ENCODE peak calls at places on chromosome 22, in eight cellular contexts. One of them, this sample, is unnamed. For H3K4me1, the result is how much of the 10 kb centered on the place peaks cover.

GRCh38 chr22:25153961-25154685 is 45.5 kb upstream of the CRYBB3 start:
- DNase-seq in ovary: no peak
- DNase-seq in fibroblast of lung: peak
- DNase-seq in breast epithelium: peak
- DNase-seq in heart right ventricle: peak
- DNase-seq in cardiac muscle cell: peak
- DNase-seq in adrenal gland: peak
- DNase-seq in foreskin keratinocyte: peak
- DNase-seq in this sample: peak

GRCh38 chr22:28024422-28024888 is 105.4 kb upstream of the PITPNB start:
- DNase-seq in ovary: no peak
- DNase-seq in fibroblast of lung: no peak
- DNase-seq in breast epithelium: no peak
- DNase-seq in heart right ventricle: no peak
- DNase-seq in cardiac muscle cell: no peak
- DNase-seq in adrenal gland: no peak
- DNase-seq in foreskin keratinocyte: no peak
- DNase-seq in this sample: no peak

GRCh38 chr22:49027122-49027670 is 800.5 kb downstream of the BRD1 start:
- DNase-seq in ovary: no peak
- DNase-seq in fibroblast of lung: no peak
- DNase-seq in breast epithelium: no peak
- DNase-seq in heart right ventricle: no peak
- DNase-seq in cardiac muscle cell: no peak
- DNase-seq in adrenal gland: no peak
- DNase-seq in foreskin keratinocyte: no peak
- DNase-seq in this sample: no peak

GRCh38 chr22:48943567-48944432 is 883.9 kb downstream of the BRD1 start:
- DNase-seq in ovary: no peak
- DNase-seq in fibroblast of lung: no peak
- DNase-seq in breast epithelium: peak
- DNase-seq in heart right ventricle: no peak
- DNase-seq in cardiac muscle cell: no peak
- DNase-seq in adrenal gland: no peak
- DNase-seq in foreskin keratinocyte: no peak
- DNase-seq in this sample: no peak

GRCh38 chr22:22030493-22031182 is 48.1 kb upstream of the TOP3B start:
- DNase-seq in ovary: peak
- DNase-seq in fibroblast of lung: peak
- DNase-seq in breast epithelium: no peak
- DNase-seq in heart right ventricle: no peak
- DNase-seq in cardiac muscle cell: peak
- DNase-seq in adrenal gland: no peak
- DNase-seq in foreskin keratinocyte: no peak
- DNase-seq in this sample: no peak

GRCh38 chr22:24315367-24315781 is 44.7 kb downstream of the SPECC1L start:
- DNase-seq in ovary: no peak
- DNase-seq in fibroblast of lung: peak
- DNase-seq in breast epithelium: no peak
- DNase-seq in heart right ventricle: no peak
- DNase-seq in cardiac muscle cell: no peak
- DNase-seq in adrenal gland: no peak
- DNase-seq in foreskin keratinocyte: no peak
- DNase-seq in this sample: no peak

GRCh38 chr22:33051960-33052839 is 6.0 kb downstream of the SYN3 start:
- DNase-seq in ovary: no peak
- DNase-seq in fibroblast of lung: no peak
- DNase-seq in breast epithelium: no peak
- DNase-seq in heart right ventricle: no peak
- DNase-seq in cardiac muscle cell: no peak
- DNase-seq in adrenal gland: no peak
- DNase-seq in foreskin keratinocyte: no peak
- DNase-seq in this sample: no peak

GRCh38 chr22:47199261-47199948 is 437.0 kb downstream of the TBC1D22A start:
- DNase-seq in ovary: no peak
- DNase-seq in fibroblast of lung: no peak
- DNase-seq in breast epithelium: no peak
- DNase-seq in heart right ventricle: no peak
- DNase-seq in cardiac muscle cell: no peak
- DNase-seq in adrenal gland: no peak
- DNase-seq in foreskin keratinocyte: no peak
- DNase-seq in this sample: no peak

GRCh38 chr22:23365524-23365923 is 185.2 kb downstream of the BCR start:
- DNase-seq in ovary: no peak
- DNase-seq in fibroblast of lung: no peak
- DNase-seq in breast epithelium: no peak
- DNase-seq in heart right ventricle: no peak
- DNase-seq in cardiac muscle cell: no peak
- DNase-seq in adrenal gland: no peak
- DNase-seq in foreskin keratinocyte: no peak
- DNase-seq in this sample: no peak

DNA sequence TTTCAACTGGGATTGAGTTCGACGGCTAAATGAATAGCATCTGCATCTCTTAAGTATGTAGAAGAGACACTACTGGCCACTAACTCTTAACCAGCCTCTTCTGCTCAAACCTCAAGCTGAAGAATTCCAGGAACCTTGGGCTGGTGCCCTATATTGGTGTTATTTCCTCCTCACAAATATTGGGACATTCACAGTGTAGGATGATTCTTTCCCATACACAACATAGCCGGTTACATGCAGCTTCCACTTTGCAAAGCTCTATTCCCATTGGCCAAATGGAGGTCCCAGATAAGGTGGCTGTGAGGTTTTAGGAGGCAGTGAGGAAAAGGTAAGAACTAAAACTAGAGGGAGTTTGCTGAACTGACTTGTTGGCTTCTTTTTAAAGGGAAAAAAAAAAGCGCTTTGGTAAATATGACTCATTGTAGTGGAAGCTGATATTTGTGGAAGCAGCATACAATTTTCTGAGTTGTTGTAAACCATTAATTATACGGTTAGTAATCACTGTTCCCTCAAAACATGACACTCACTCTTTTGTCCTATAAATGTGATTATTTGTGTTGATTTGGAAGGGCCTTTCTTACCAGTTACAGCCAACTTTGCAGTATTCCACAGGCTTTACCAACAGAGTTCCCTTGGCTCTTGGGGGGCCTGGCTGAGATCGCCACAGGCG is 17.6 kb downstream of the C22orf31 start:
- DNase-seq in ovary: no peak
- DNase-seq in fibroblast of lung: peak
- DNase-seq in breast epithelium: no peak
- DNase-seq in heart right ventricle: no peak
- DNase-seq in cardiac muscle cell: peak
- DNase-seq in adrenal gland: no peak
- DNase-seq in foreskin keratinocyte: no peak
- DNase-seq in this sample: no peak
- TF ChIP-seq CTCF in ovary: no peak
- TF ChIP-seq CTCF in fibroblast of lung: peak
- TF ChIP-seq CTCF in breast epithelium: no peak
- TF ChIP-seq CTCF in heart right ventricle: no peak
- TF ChIP-seq CTCF in cardiac muscle cell: no peak
- TF ChIP-seq CTCF in adrenal gland: no peak
- TF ChIP-seq CTCF in foreskin keratinocyte: no peak
- TF ChIP-seq CTCF in this sample: no peak

GRCh38 chr22:30833328-30833727 is 135.2 kb downstream of the MORC2 start:
- DNase-seq in ovary: no peak
- DNase-seq in fibroblast of lung: no peak
- DNase-seq in breast epithelium: no peak
- DNase-seq in heart right ventricle: no peak
- DNase-seq in cardiac muscle cell: no peak
- DNase-seq in adrenal gland: no peak
- DNase-seq in foreskin keratinocyte: no peak
- DNase-seq in this sample: no peak
- H3K4me1 ChIP-seq in ovary: under half
- H3K4me1 ChIP-seq in fibroblast of lung: under half
- H3K4me1 ChIP-seq in breast epithelium: under half
- H3K4me1 ChIP-seq in heart right ventricle: under half
- H3K4me1 ChIP-seq in cardiac muscle cell: under half
- H3K4me1 ChIP-seq in adrenal gland: under half
- H3K4me1 ChIP-seq in foreskin keratinocyte: under half
- H3K4me1 ChIP-seq in this sample: under half

GRCh38 chr22:20291249-20291586 is 23.1 kb upstream of the RTN4R start:
- DNase-seq in ovary: no peak
- DNase-seq in fibroblast of lung: no peak
- DNase-seq in breast epithelium: no peak
- DNase-seq in heart right ventricle: no peak
- DNase-seq in cardiac muscle cell: no peak
- DNase-seq in adrenal gland: no peak
- DNase-seq in foreskin keratinocyte: no peak
- DNase-seq in this sample: no peak

GRCh38 chr22:20291604-20292063 is 23.5 kb upstream of the RTN4R start:
- DNase-seq in ovary: no peak
- DNase-seq in fibroblast of lung: no peak
- DNase-seq in breast epithelium: no peak
- DNase-seq in heart right ventricle: no peak
- DNase-seq in cardiac muscle cell: no peak
- DNase-seq in adrenal gland: no peak
- DNase-seq in foreskin keratinocyte: no peak
- DNase-seq in this sample: no peak

GRCh38 chr22:20292673-20293232 is 24.6 kb upstream of the RTN4R start:
- DNase-seq in ovary: no peak
- DNase-seq in fibroblast of lung: no peak
- DNase-seq in breast epithelium: no peak
- DNase-seq in heart right ventricle: no peak
- DNase-seq in cardiac muscle cell: no peak
- DNase-seq in adrenal gland: no peak
- DNase-seq in foreskin keratinocyte: no peak
- DNase-seq in this sample: no peak

GRCh38 chr22:20290578-20291248 is 22.6 kb upstream of the RTN4R start:
- DNase-seq in ovary: no peak
- DNase-seq in fibroblast of lung: no peak
- DNase-seq in breast epithelium: no peak
- DNase-seq in heart right ventricle: no peak
- DNase-seq in cardiac muscle cell: no peak
- DNase-seq in adrenal gland: no peak
- DNase-seq in foreskin keratinocyte: no peak
- DNase-seq in this sample: no peak

GRCh38 chr22:20292108-20292507 is 24.0 kb upstream of the RTN4R start:
- DNase-seq in ovary: no peak
- DNase-seq in fibroblast of lung: no peak
- DNase-seq in breast epithelium: no peak
- DNase-seq in heart right ventricle: no peak
- DNase-seq in cardiac muscle cell: no peak
- DNase-seq in adrenal gland: no peak
- DNase-seq in foreskin keratinocyte: no peak
- DNase-seq in this sample: no peak
- TF ChIP-seq CTCF in ovary: no peak
- TF ChIP-seq CTCF in fibroblast of lung: no peak
- TF ChIP-seq CTCF in breast epithelium: no peak
- TF ChIP-seq CTCF in heart right ventricle: no peak
- TF ChIP-seq CTCF in cardiac muscle cell: no peak
- TF ChIP-seq CTCF in adrenal gland: no peak
- TF ChIP-seq CTCF in foreskin keratinocyte: no peak
- TF ChIP-seq CTCF in this sample: no peak

GRCh38 chr22:38235240-38235850 is 33.6 kb downstream of the MAFF start:
- DNase-seq in ovary: no peak
- DNase-seq in fibroblast of lung: no peak
- DNase-seq in breast epithelium: no peak
- DNase-seq in heart right ventricle: no peak
- DNase-seq in cardiac muscle cell: no peak
- DNase-seq in adrenal gland: no peak
- DNase-seq in foreskin keratinocyte: no peak
- DNase-seq in this sample: no peak
- H3K4me1 ChIP-seq in ovary: under half
- H3K4me1 ChIP-seq in fibroblast of lung: under half
- H3K4me1 ChIP-seq in breast epithelium: under half
- H3K4me1 ChIP-seq in heart right ventricle: half or more
- H3K4me1 ChIP-seq in cardiac muscle cell: under half
- H3K4me1 ChIP-seq in adrenal gland: under half
- H3K4me1 ChIP-seq in foreskin keratinocyte: under half
- H3K4me1 ChIP-seq in this sample: under half

GRCh38 chr22:35454416-35455054 is 54.6 kb downstream of the MCM5 start:
- DNase-seq in ovary: no peak
- DNase-seq in fibroblast of lung: peak
- DNase-seq in breast epithelium: no peak
- DNase-seq in heart right ventricle: peak
- DNase-seq in cardiac muscle cell: no peak
- DNase-seq in adrenal gland: no peak
- DNase-seq in foreskin keratinocyte: no peak
- DNase-seq in this sample: no peak
- TF ChIP-seq CTCF in ovary: no peak
- TF ChIP-seq CTCF in fibroblast of lung: no peak
- TF ChIP-seq CTCF in breast epithelium: no peak
- TF ChIP-seq CTCF in heart right ventricle: peak
- TF ChIP-seq CTCF in cardiac muscle cell: peak
- TF ChIP-seq CTCF in adrenal gland: no peak
- TF ChIP-seq CTCF in foreskin keratinocyte: peak
- TF ChIP-seq CTCF in this sample: no peak